ENCODE peak calls at places on chromosome 6, in six cellular contexts. H, Z, T, K, Y and P are unnamed samples.

GRCh38 chr6:5511924-5512323 is 250.6 kb downstream of the FARS2 start:
- DNase-seq in K (no peak), Y (no peak), Z (peak; percentile 88), H (no peak), T (no peak), P (no peak)

GRCh38 chr6:110681543-110682459 is 133.5 kb downstream of the CDK19 start:
- DNase-seq in K (no peak), H (no peak), Y (no peak), Z (peak; percentile 23), T (no peak), P (no peak)

GRCh38 chr6:105204331-105204730 is 24.5 kb upstream of the POPDC3 start:
- DNase-seq in Y (no peak), H (no peak), Z (peak; percentile 74), T (no peak), K (no peak), P (no peak)

GRCh38 chr6:53241936-53242335 is 93.3 kb upstream of the GCM1 start:
- DNase-seq in T (no peak), Z (no peak), K (no peak), Y (no peak), H (no peak), P (no peak)

GRCh38 chr6:100876251-100876650 is 4.9 kb downstream of the ASCC3 start:
- DNase-seq in K (no peak), Z (no peak), Y (no peak), H (no peak), T (no peak), P (no peak)

GRCh38 chr6:14542670-14543366 is 425.2 kb downstream of the CD83 start:
- DNase-seq in H (no peak), Y (no peak), T (no peak), Z (peak; percentile 96), K (no peak), P (no peak)

GRCh38 chr6:25389501-25389900 is 110.3 kb downstream of the CARMIL1 start:
- DNase-seq in H (no peak), Z (no peak), T (no peak), Y (no peak), K (no peak), P (no peak)

GRCh38 chr6:98924647-98925046 is 23.1 kb downstream of the FBXL4 start:
- DNase-seq in T (no peak), Z (no peak), K (peak; percentile 60), H (no peak), Y (no peak), P (no peak)

GRCh38 chr6:106253731-106254130 is 71.8 kb downstream of the ATG5 start:
- DNase-seq in T (no peak), Y (no peak), K (no peak), H (no peak), Z (peak; percentile 31), P (no peak)

GRCh38 chr6:156694679-156695078 is 82.5 kb upstream of the ARID1B start:
- DNase-seq in T (no peak), K (no peak), H (no peak), Y (no peak), Z (no peak), P (no peak)

GRCh38 chr6:150891886-150892485 is 26.5 kb downstream of the MTHFD1L start:
- DNase-seq in Z (peak; percentile 88), H (peak; percentile 51), K (no peak), T (peak; percentile 85), Y (peak; percentile 45), P (peak; percentile 18)

GRCh38 chr6:138607478-138608433 is 108.5 kb upstream of the NHSL1 start:
- DNase-seq in K (no peak), H (no peak), T (no peak), Z (no peak), Y (no peak), P (no peak)

GRCh38 chr6:147710890-147711289 is 202.4 kb downstream of the SAMD5 start:
- DNase-seq in T (no peak), Y (no peak), K (no peak), H (no peak), Z (no peak), P (no peak)

GRCh38 chr6:125989631-125990030 is 3.3 kb downstream of the TRMT11 start:
- DNase-seq in H (no peak), Z (peak; percentile 2), Y (no peak), K (no peak), T (no peak), P (no peak)

GRCh38 chr6:5173862-5174643 is 86.7 kb downstream of the LYRM4 start:
- DNase-seq in K (no peak), T (no peak), Z (peak; percentile 19), H (no peak), Y (peak; percentile 28), P (peak; percentile 8)

GRCh38 chr6:116060572-116061283 is at the start of gene FRK:
- DNase-seq in H (peak; percentile 17), Y (no peak), Z (peak; percentile 24), T (no peak), K (no peak), P (no peak)

GRCh38 chr6:109455161-109455501 is 441 bp downstream of the MICAL1 start:
- DNase-seq in Z (no peak), K (peak; percentile 69), H (no peak), Y (peak; percentile 46), T (no peak), P (peak; percentile 33)